ENCODE peak calls at places on chromosomes 13 and 19, in six cellular contexts. Z, B, R, W, S and I are unnamed samples.

GRCh38 chr19:51726049-51726448 is 2.3 kb upstream of the HAS1 start:
- DNase-seq in Z (no peak), B (no peak), R (peak), W (no peak), S (no peak), I (no peak)

GRCh38 chr19:19385900-19386339 is 19.6 kb upstream of the GATAD2A start:
- DNase-seq in Z (no peak), B (peak), R (no peak), W (peak), S (peak), I (no peak)

GRCh38 chr19:6225232-6225635 is 54.5 kb downstream of the MLLT1 start:
- DNase-seq in Z (no peak), B (no peak), R (no peak), W (no peak), S (peak), I (no peak)

GRCh38 chr19:14407889-14408640 is 11.1 kb downstream of the DDX39A start:
- DNase-seq in Z (no peak), B (no peak), R (no peak), W (no peak), S (no peak), I (no peak)

GRCh38 chr19:8638078-8638619 is 7.7 kb downstream of the NFILZ start:
- DNase-seq in Z (no peak), B (no peak), R (no peak), W (no peak), S (no peak), I (no peak)

GRCh38 chr13:105342421-105342820 is 1193.0 kb downstream of the EFNB2 start:
- DNase-seq in Z (no peak), B (no peak), R (no peak), W (no peak), S (no peak), I (no peak)

GRCh38 chr13:60654405-60654804 is 257.4 kb downstream of the TDRD3 start:
- DNase-seq in Z (no peak), B (peak), R (peak), W (no peak), S (no peak), I (peak)

GRCh38 chr13:85313761-85314503 is 485.3 kb downstream of the SLITRK6 start:
- DNase-seq in Z (no peak), B (no peak), R (peak), W (no peak), S (no peak), I (no peak)